ENCODE peak calls at places on chromosomes 11 and 22, in nine cellular contexts. R, Z, S, N, D, T, B, I and P are unnamed samples.

GRCh38 chr11:2445948-2446551 is 1.2 kb downstream of the KCNQ1 start:
- DNase-seq in R (no peak), Z (no peak), S (no peak), N (no peak), D (peak), T (no peak), B (no peak), I (no peak), P (no peak)

GRCh38 chr11:24622262-24622661 is 125.4 kb downstream of the LUZP2 start:
- DNase-seq in R (no peak), Z (no peak), S (no peak), N (no peak), D (no peak), T (no peak), B (no peak), I (no peak), P (no peak)

GRCh38 chr11:61021661-61022212 is 50.3 kb downstream of the CD6 start:
- DNase-seq in R (peak), Z (no peak), S (peak), N (no peak), D (peak), T (no peak), B (peak), I (peak), P (peak)

GRCh38 chr11:106520146-106520912 is 442.9 kb downstream of the AASDHPPT start:
- DNase-seq in R (no peak), Z (no peak), S (no peak), N (no peak), D (no peak), T (no peak), B (no peak), I (no peak), P (no peak)

GRCh38 chr11:113771964-113772363 is 1.5 kb downstream of the ZW10 start:
- DNase-seq in R (no peak), Z (no peak), S (no peak), N (no peak), D (no peak), T (no peak), B (no peak), I (no peak), P (no peak)

GRCh38 chr11:35879361-35879760 is 64.5 kb upstream of the LDLRAD3 start:
- DNase-seq in R (no peak), Z (no peak), S (no peak), N (no peak), D (no peak), T (no peak), B (no peak), I (no peak), P (no peak)

GRCh38 chr22:20972014-20972797 is 5.2 kb downstream of the AIFM3 start:
- DNase-seq in R (no peak), Z (no peak), S (no peak), N (no peak), D (no peak), T (peak), B (no peak), I (no peak), P (no peak)

GRCh38 chr11:72216638-72217037 is at the start of gene FOLR2:
- DNase-seq in R (no peak), Z (no peak), S (no peak), N (no peak), D (no peak), T (no peak), B (no peak), I (no peak), P (no peak)

GRCh38 chr11:9893474-9893873 is 229.6 kb downstream of the SWAP70 start:
- DNase-seq in R (no peak), Z (no peak), S (no peak), N (no peak), D (no peak), T (no peak), B (peak), I (no peak), P (no peak)

GRCh38 chr11:68273056-68273738 is 1.4 kb upstream of the C11orf24 start:
- DNase-seq in R (no peak), Z (no peak), S (no peak), N (no peak), D (no peak), T (no peak), B (no peak), I (no peak), P (no peak)

GRCh38 chr22:31861226-31861840 is 83.0 kb upstream of the YWHAH start:
- DNase-seq in R (no peak), Z (no peak), S (no peak), N (no peak), D (no peak), T (no peak), B (no peak), I (no peak), P (no peak)

GRCh38 chr22:39556970-39557811 is 13.4 kb upstream of the CACNA1I start:
- DNase-seq in R (no peak), Z (no peak), S (no peak), N (no peak), D (no peak), T (no peak), B (peak), I (peak), P (no peak)
- TF ChIP-seq CTCF in R (no peak), Z (peak), S (no peak), N (no peak), D (no peak), T (no peak), B (no peak), I (peak), P (no peak)

DNA sequence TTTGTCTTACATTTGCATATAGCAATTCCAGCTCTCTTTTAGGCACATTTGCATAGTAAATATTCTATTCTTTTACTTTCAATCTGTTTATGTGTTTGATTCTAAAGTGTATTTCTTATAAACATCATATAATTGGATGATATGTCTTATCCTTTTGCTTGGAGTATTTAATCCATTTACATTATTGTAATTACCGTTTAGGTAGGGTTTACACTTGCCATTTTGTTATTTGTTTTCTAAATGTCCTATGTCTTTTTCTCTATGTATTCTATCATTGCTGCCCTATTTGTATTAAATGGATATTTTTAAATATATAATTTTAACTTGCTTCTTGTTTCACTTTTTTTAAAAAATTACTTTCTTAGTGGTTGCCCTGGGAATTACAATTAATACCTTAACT is 22.8 kb upstream of the ACCSL start:
- DNase-seq in R (no peak), Z (no peak), S (no peak), N (no peak), D (no peak), T (no peak), B (no peak), I (no peak), P (no peak)
- H3K27ac ChIP-seq in R (no peak), Z (no peak), S (no peak), N (no peak), D (no peak), T (no peak), B (no peak), I (no peak), P (no peak)

DNA sequence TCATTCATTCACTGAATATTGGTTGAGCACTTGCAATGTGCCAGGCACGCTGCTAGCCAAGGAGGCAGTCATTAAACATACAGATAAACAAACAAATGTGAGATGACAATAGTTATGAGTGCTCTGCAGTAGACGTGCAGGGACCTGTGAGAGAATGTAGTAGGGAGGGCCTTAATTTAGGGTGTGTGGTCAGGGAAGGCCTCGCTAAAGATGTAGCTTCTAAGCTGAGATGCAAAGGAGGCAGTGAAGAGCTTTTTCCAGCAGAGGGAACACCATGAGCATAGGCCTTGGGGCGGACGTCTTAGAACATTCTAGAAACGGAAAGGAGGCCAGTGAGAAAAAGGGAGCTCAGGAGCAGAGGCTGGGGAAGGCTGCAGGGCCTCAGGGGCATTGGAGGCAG is 789 bp upstream of the NCF4 start:
- DNase-seq in R (no peak), Z (no peak), S (peak), N (no peak), D (no peak), T (no peak), B (no peak), I (no peak), P (peak)
- TF ChIP-seq CTCF in R (no peak), Z (no peak), S (no peak), N (no peak), D (no peak), T (no peak), B (no peak), I (no peak), P (no peak)

GRCh38 chr11:86692317-86692716 is 19.9 kb upstream of the ME3 start:
- DNase-seq in R (no peak), Z (no peak), S (no peak), N (no peak), D (no peak), T (no peak), B (no peak), I (no peak), P (peak)
- H3K27ac ChIP-seq in R (no peak), Z (no peak), S (no peak), N (no peak), D (no peak), T (no peak), B (no peak), I (no peak), P (no peak)